ENCODE peak calls at places on chromosomes 11 and 22, in six cellular contexts. I, Q, R, S, A and V are unnamed samples.

GRCh38 chr11:109858152-109858551 is 235.0 kb upstream of the ZC3H12C start:
- DNase-seq in I (no peak), Q (no peak), S (no peak), R (no peak), A (no peak), V (no peak)

GRCh38 chr22:25497269-25497668 is 67.2 kb upstream of the GRK3 start:
- DNase-seq in Q (peak; percentile 19), S (no peak), I (peak; percentile 25), R (no peak), A (peak; percentile 57), V (no peak)

GRCh38 chr11:134346101-134346975 is 14.6 kb downstream of the GLB1L2 start:
- DNase-seq in S (no peak), A (no peak), R (no peak), Q (no peak), I (no peak), V (no peak)

GRCh38 chr11:64553554-64554201 is 37.3 kb upstream of the SLC22A12 start:
- DNase-seq in I (peak; percentile 32), S (no peak), Q (peak; percentile 66), R (peak; percentile 59), A (peak; percentile 70), V (peak; percentile 75)

GRCh38 chr11:58060535-58060934 is 29.8 kb downstream of the OR6Q1 start:
- DNase-seq in I (no peak), Q (no peak), R (no peak), A (no peak), S (no peak), V (no peak)

GRCh38 chr11:128451651-128452470 is 135.5 kb downstream of the ETS1 start:
- DNase-seq in R (peak; percentile 38), I (no peak), A (peak; percentile 92), Q (peak; percentile 52), S (peak; percentile 86), V (peak; percentile 47)

GRCh38 chr11:2275334-2276279 is 5.2 kb upstream of the ASCL2 start:
- DNase-seq in I (no peak), A (no peak), R (no peak), Q (no peak), S (peak; percentile 66), V (no peak)

GRCh38 chr11:1534682-1535081 is 37.4 kb downstream of the DUSP8 start:
- DNase-seq in A (no peak), S (no peak), R (no peak), Q (peak; percentile 40), I (no peak), V (no peak)

GRCh38 chr22:48404801-48405447 is 1422.7 kb downstream of the BRD1 start:
- DNase-seq in R (no peak), Q (no peak), A (no peak), I (no peak), S (no peak), V (no peak)

GRCh38 chr11:67374571-67375276 is 1.3 kb upstream of the CLCF1 start:
- DNase-seq in I (no peak), S (no peak), Q (peak; percentile 36), A (no peak), R (no peak), V (no peak)

GRCh38 chr11:67372993-67373915 is at the start of gene CLCF1:
- DNase-seq in A (peak; percentile 88), R (peak; percentile 83), I (peak; percentile 54), S (no peak), Q (peak; percentile 90), V (no peak)

GRCh38 chr11:67372232-67372992 is 986 bp downstream of the CLCF1 start:
- DNase-seq in Q (no peak), A (no peak), R (no peak), S (no peak), I (no peak), V (no peak)

GRCh38 chr11:67375320-67376021 is 2.1 kb upstream of the CLCF1 start:
- DNase-seq in S (no peak), I (no peak), Q (no peak), R (no peak), A (no peak), V (no peak)

DNA sequence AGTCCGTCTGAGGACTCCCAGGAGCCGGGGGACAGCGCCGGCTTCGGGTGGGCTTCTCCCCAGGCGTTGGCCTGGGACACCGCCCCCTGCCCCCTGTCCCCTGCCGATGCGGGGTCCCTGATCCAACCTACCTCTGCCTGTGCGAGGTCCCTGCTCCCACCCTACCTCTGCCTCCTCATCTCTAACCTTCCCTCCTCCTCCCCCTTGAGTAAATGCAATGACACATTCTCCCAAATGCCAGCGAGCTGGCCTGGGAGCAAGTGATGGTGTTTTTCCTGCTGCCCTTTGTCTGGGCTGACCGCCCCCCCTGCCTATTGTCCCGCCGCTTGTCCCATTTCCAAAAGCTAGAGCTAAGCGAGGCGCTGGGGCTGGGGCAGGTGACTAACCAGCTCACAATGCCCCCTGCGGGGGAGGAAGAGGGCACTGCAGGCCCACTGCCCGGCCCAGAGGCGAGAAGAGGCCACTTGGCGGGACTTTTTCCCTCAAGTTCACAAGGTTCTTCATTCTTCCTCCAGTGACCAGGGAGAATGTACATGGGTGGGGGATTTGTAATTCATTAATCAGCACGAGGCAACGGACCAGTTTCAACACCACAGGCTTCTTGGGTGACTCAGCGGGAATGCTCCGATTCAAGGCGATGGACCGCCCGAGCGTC is 645 bp upstream of the CLCF1 start:
- DNase-seq in S (peak; percentile 94), R (peak; percentile 83), A (peak; percentile 96), Q (peak; percentile 98), I (peak; percentile 96), V (no peak)
- H3K4me3 ChIP-seq in S (peak overlapping the region; percentile 88), R (peak overlapping the region; percentile 90), A (peak overlapping the region; percentile 39), Q (peak overlapping the region; percentile 69), I (peak overlapping the region; percentile 62), V (peak overlapping the region; percentile 91)

DNA sequence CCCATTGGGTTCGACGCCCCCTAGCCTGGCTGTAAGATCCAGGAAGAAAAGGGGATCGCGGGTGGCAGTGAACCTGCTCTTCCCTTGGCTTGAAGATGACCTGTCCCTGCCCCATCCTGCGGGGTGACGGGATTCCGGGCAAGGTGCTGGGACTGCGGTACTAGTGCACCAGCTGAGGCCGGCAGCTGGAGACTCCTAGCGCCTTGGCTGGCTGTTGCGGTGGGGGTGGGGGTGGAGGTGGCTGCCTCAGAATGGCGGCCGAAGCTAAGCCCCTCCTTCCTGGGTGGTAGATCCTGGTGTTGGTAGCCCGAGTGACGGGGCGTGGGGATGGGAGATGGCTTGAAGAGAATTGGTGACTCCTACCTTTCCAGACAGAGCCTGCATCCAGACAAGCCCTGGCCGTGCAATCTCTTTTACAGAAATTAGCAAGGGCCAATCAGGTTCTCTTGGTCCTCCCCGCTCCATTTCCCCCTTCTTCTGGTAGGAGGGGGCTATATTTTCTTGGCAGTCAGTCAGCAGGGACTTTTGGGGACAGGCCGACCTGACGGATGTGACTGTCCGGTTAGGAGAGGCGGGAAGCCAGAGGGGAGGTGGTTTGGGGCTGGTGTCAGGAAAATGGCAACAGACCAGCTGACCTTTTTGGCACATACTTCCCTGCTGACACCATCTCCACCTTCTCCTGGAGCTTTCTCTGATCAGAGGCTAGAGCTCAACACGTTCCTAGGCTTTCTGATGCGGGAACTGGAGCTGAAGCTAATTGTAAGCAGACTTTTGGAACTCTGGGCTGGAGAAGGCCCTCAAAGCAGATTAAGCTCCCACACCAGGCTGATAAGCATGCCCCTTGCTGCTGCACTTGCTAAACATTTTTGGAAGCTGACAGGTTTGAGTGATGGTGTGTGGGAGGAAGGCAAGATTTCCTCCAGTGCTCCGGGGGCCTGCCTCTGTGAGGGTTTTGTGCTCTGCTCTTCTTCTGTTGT is 2.0 kb downstream of the NAV2 start:
- DNase-seq in Q (peak; percentile 74), S (peak; percentile 87), I (peak; percentile 17), R (no peak), A (peak; percentile 47), V (no peak)
- H3K4me3 ChIP-seq in Q (peak overlapping the region; percentile 82), S (peak overlapping the region; percentile 97), I (no peak overlapping the region), R (peak overlapping the region; percentile 77), A (no peak overlapping the region), V (peak overlapping the region; percentile 80)

GRCh38 chr11:8026982-8027381 is 39.8 kb downstream of the EIF3F start:
- DNase-seq in S (no peak), I (no peak), Q (no peak), A (no peak), R (no peak), V (no peak)

GRCh38 chr11:8025123-8025522 is 38.0 kb downstream of the EIF3F start:
- DNase-seq in I (no peak), S (peak; percentile 21), R (no peak), A (no peak), Q (no peak), V (no peak)

GRCh38 chr11:8022876-8023275 is 35.7 kb downstream of the EIF3F start:
- DNase-seq in Q (no peak), R (no peak), A (no peak), S (peak; percentile 71), I (no peak), V (no peak)

GRCh38 chr11:8023831-8024555 is 36.9 kb downstream of the EIF3F start:
- DNase-seq in A (peak; percentile 59), Q (no peak), R (no peak), S (peak; percentile 50), I (peak; percentile 67), V (no peak)

DNA sequence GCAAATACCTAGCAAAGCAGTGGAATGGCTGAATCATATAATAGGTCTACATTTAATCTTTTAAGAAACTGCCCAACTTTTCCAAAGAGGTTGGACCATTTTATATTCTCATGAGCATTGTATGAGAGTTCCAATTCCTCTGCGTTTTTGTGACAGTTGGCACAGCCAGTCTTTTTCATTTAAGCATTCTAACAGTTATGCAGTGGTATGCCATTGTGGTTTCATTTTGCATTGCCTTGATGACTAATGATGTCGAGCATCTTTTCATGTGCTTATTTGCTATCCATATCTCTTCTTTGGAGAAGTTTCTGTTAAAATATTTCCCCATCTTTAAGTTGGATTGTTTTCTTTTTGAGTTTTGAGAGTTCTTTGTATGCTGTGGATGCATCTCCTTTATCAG is 38.7 kb downstream of the EIF3F start:
- DNase-seq in R (no peak), I (peak; percentile 44), A (peak; percentile 83), Q (peak; percentile 76), S (no peak), V (no peak)
- H3K4me3 ChIP-seq in R (no peak overlapping the region), I (no peak overlapping the region), A (no peak overlapping the region), Q (no peak overlapping the region), S (no peak overlapping the region), V (no peak overlapping the region)

DNA sequence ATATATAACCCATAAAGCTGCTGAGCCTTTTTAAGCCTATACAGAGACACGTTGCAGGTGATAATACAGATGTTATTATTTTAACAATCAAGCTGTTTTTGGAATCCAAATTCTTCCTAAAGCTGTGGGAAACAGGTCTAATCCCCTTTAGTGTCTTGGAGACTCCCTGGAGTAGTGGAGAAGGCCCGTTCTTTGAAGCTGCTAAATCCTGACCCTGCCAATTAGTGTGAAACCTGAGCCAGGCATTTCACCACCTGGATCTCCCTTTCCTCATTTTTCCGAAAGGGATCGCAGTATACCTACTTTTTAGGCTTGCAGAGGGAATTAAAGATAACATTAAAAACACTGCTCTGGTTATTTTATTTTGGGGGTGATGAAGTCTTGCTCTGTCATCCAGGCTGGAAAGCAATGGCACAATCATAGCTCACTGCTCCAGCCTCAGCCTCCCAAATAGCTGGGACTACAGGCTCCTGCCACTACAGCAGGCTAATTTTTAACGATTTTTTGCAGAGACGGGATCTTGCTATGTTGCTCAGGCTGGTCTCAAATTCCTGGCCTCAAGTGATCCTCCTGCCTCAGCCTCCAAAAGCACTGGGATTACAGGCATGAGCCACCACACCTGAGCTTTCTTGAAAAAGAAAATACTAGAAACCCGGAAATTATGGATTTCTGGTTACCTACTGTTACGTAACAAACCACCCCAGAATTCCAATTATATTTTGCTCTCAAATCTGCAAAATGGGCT is 1.7 kb upstream of the EIF4ENIF1 start:
- DNase-seq in A (no peak), S (no peak), Q (no peak), I (no peak), R (no peak), V (no peak)
- H3K4me3 ChIP-seq in A (no peak overlapping the region), S (peak overlapping the region; percentile 97), Q (no peak overlapping the region), I (no peak overlapping the region), R (peak overlapping the region; percentile 94), V (no peak overlapping the region)